ENCODE peak calls at places on chromosomes 3 and 15, in six cellular contexts. K, M, B, S, H and C are unnamed samples.

GRCh38 chr3:13509816-13510192 is 29.7 kb downstream of the HDAC11 start:
- DNase-seq in M (no peak), K (no peak), B (no peak), S (no peak), H (no peak), C (no peak)

GRCh38 chr15:48602358-48603122 is 43.0 kb downstream of the FBN1 start:
- DNase-seq in S (no peak), M (no peak), H (peak), B (peak), K (no peak), C (peak)

GRCh38 chr3:38117748-38118420 is 19.0 kb downstream of the ACAA1 start:
- DNase-seq in M (peak), B (peak), H (peak), K (peak), S (peak), C (no peak)

GRCh38 chr3:72632129-72632528 is 216.1 kb downstream of the SHQ1 start:
- DNase-seq in K (no peak), S (no peak), M (no peak), B (no peak), H (no peak), C (peak)

GRCh38 chr15:39016706-39017105 is 452.1 kb upstream of the RASGRP1 start:
- DNase-seq in M (no peak), S (no peak), K (no peak), B (peak), H (peak), C (no peak)

GRCh38 chr3:189458536-189458935 is 172.7 kb upstream of the TP63 start:
- DNase-seq in B (no peak), K (peak), S (no peak), M (no peak), H (no peak), C (peak)

GRCh38 chr15:76338555-76339301 is 2.2 kb downstream of the ISL2 start:
- DNase-seq in K (no peak), M (no peak), B (no peak), H (no peak), S (no peak), C (no peak)

GRCh38 chr15:63372018-63372705 is 9.5 kb downstream of the CA12 start:
- DNase-seq in K (peak), B (peak), S (no peak), M (no peak), H (peak), C (peak)

GRCh38 chr3:10169000-10169496 is 4.3 kb downstream of the IRAK2 start:
- DNase-seq in M (no peak), H (no peak), K (no peak), B (no peak), S (no peak), C (no peak)

GRCh38 chr3:70308760-70309159 is 3.7 kb downstream of the MDFIC2 start:
- DNase-seq in S (no peak), H (peak), K (no peak), M (no peak), B (no peak), C (no peak)

GRCh38 chr15:67826717-67827560 is 1.6 kb downstream of the SKOR1 start:
- DNase-seq in K (peak), B (no peak), S (peak), M (no peak), H (no peak), C (no peak)

GRCh38 chr3:128276151-128276445 is 122.8 kb downstream of the EEFSEC start:
- DNase-seq in H (no peak), S (no peak), B (no peak), K (no peak), M (no peak), C (no peak)

GRCh38 chr3:37646865-37647264 is 214.8 kb upstream of the CTDSPL start:
- DNase-seq in M (no peak), K (no peak), H (no peak), S (no peak), B (no peak), C (no peak)

GRCh38 chr3:114223146-114223545 is 14.2 kb downstream of the ZNF80 start:
- DNase-seq in H (no peak), K (no peak), B (peak), M (no peak), S (no peak), C (no peak)

GRCh38 chr15:68312701-68313204 is 35.2 kb downstream of the FEM1B start:
- DNase-seq in K (peak), B (no peak), S (no peak), H (peak), M (no peak), C (no peak)

GRCh38 chr15:90451215-90451850 is 63.3 kb downstream of the IQGAP1 start:
- DNase-seq in M (no peak), K (no peak), S (no peak), B (peak), H (peak), C (no peak)

GRCh38 chr3:111867889-111868426 is 8.9 kb downstream of the PHLDB2 start:
- DNase-seq in S (no peak), K (no peak), H (no peak), B (no peak), M (no peak), C (no peak)

GRCh38 chr15:34853001-34853758 is 57.8 kb upstream of the ACTC1 start:
- DNase-seq in M (no peak), S (no peak), H (peak), B (peak), K (no peak), C (no peak)

GRCh38 chr3:51942603-51943450 is 664 bp downstream of the PARP3 start:
- DNase-seq in B (peak), K (peak), S (no peak), M (no peak), H (peak), C (peak)

GRCh38 chr3:31848921-31849320 is 132.1 kb downstream of the OSBPL10 start:
- DNase-seq in M (no peak), S (no peak), H (no peak), K (no peak), B (no peak), C (no peak)

GRCh38 chr3:142808103-142808917 is 80.6 kb downstream of the PCOLCE2 start:
- DNase-seq in H (peak), S (no peak), K (no peak), B (peak), M (no peak), C (peak)

GRCh38 chr15:36914962-36915808 is 185.2 kb downstream of the MEIS2 start:
- DNase-seq in M (no peak), K (peak), S (no peak), H (no peak), B (no peak), C (no peak)

GRCh38 chr3:150721285-150722130 is 17.8 kb upstream of the ERICH6 start:
- DNase-seq in H (peak), M (no peak), B (peak), S (peak), K (peak), C (peak)

GRCh38 chr3:8629151-8630021 is 15.2 kb downstream of the SSUH2 start:
- DNase-seq in K (peak), S (no peak), H (peak), M (no peak), B (peak), C (peak)

GRCh38 chr3:31232049-31233040 is 300.4 kb upstream of the STT3B start:
- DNase-seq in K (peak), B (no peak), H (no peak), M (no peak), S (no peak), C (no peak)

GRCh38 chr3:126394179-126394976 is at the start of gene CFAP100:
- DNase-seq in B (peak), H (peak), S (peak), M (peak), K (peak), C (no peak)

GRCh38 chr3:193507566-193507965 is 47.1 kb downstream of the ATP13A4 start:
- DNase-seq in B (no peak), M (no peak), K (no peak), S (no peak), H (no peak), C (no peak)

GRCh38 chr3:71908001-71908400 is 123.1 kb upstream of the PROK2 start:
- DNase-seq in H (no peak), S (no peak), B (no peak), K (no peak), M (no peak), C (no peak)